ENCODE peak calls at places on chromosomes 4 and X, in eight cellular contexts. S is stimulated activated CD8-positive, alpha-beta memory T cell treated with anti-CD3 and anti-CD28 coated beads, Interleukin-12 subunit alpha, Interleukin-12 subunit beta, amount 100 ng/mL, for 4 hours; M is stimulated activated CD4-positive, alpha-beta T cell treated with anti-CD3 and anti-CD28 coated beads, Interleukin-12 subunit alpha, Interleukin-12 subunit beta, amount 100 ng/mL, for 4 hours; K is NCI-H1092; E is EL; C is hepatocyte; W is endothelial cell; P is T-helper 2 cell. I is an unnamed sample.
A peak's percentile ranks its signal among the peaks of the same experiment; 100 is the strongest.

GRCh38 chr4:168604496-168605373 is 107.9 kb downstream of the PALLD start:
- DNase-seq in S (no peak), M (no peak), K (no peak), E (peak; percentile 88), C (peak; percentile 59), W (peak; percentile 13), P (no peak), I (no peak)

GRCh38 chr4:23614284-23614892 is 275.5 kb downstream of the PPARGC1A start:
- DNase-seq in S (no peak), M (no peak), K (no peak), E (peak; percentile 18), C (peak; percentile 57), W (no peak), P (peak; percentile 14), I (no peak)

GRCh38 chr4:141180991-141181760 is 39.5 kb upstream of the ZNF330 start:
- DNase-seq in S (no peak), M (no peak), K (no peak), E (peak; percentile 17), C (no peak), W (no peak), P (peak; percentile 1), I (no peak)

GRCh38 chr4:13766722-13767495 is 139.4 kb upstream of the BOD1L1 start:
- DNase-seq in S (no peak), M (no peak), K (no peak), E (no peak), C (no peak), W (no peak), P (no peak), I (no peak)

GRCh38 chr4:24210332-24210902 is 320.6 kb upstream of the PPARGC1A start:
- DNase-seq in S (no peak), M (no peak), K (no peak), E (peak; percentile 87), C (no peak), W (no peak), P (no peak), I (no peak)

GRCh38 chr4:38364383-38364963 is 299.5 kb upstream of the KLF3 start:
- DNase-seq in S (no peak), M (no peak), K (no peak), E (no peak), C (no peak), W (no peak), P (no peak), I (no peak)

GRCh38 chrX:65985922-65986588 is 53.8 kb downstream of the VSIG4 start:
- DNase-seq in S (peak; percentile 21), M (peak; percentile 28), K (no peak), E (peak; percentile 35), C (peak; percentile 69), W (peak; percentile 17), P (peak; percentile 70), I (no peak)

GRCh38 chrX:132266583-132267355 is 47.5 kb upstream of the RAP2C start:
- DNase-seq in S (no peak), M (no peak), K (no peak), E (no peak), C (peak; percentile 22), W (no peak), P (peak; percentile 2), I (no peak)

GRCh38 chr4:114277690-114278089 is 298.2 kb upstream of the ARSJ start:
- DNase-seq in S (no peak), M (no peak), K (no peak), E (peak; percentile 74), C (no peak), W (no peak), P (no peak), I (no peak)

GRCh38 chr4:15100994-15101695 is 98.9 kb downstream of the CPEB2 start:
- DNase-seq in S (no peak), M (no peak), K (no peak), E (peak; percentile 67), C (no peak), W (no peak), P (no peak), I (no peak)